ENCODE peak calls at places on chromosomes 11 and 22, in nine cellular contexts. One of them, this sample, is unnamed.

GRCh38 chr11:6320411-6321207 is at the start of gene CAVIN3:
- DNase-seq in lower leg skin: peak; percentile 86
- DNase-seq in HFFc6: peak; percentile 86
- DNase-seq in neural progenitor cell: peak; percentile 73
- DNase-seq in neural crest cell: peak; percentile 64
- DNase-seq in GM20000: peak; percentile 68
- DNase-seq in left ventricle myocardium inferior: peak; percentile 90
- DNase-seq in A549: peak; percentile 51
- DNase-seq in Caco-2: peak; percentile 50
- DNase-seq in this sample: peak; percentile 75

GRCh38 chr22:28855355-28856094 is 27.8 kb upstream of the ZNRF3 start:
- DNase-seq in GM20000: peak; percentile 70
- DNase-seq in lower leg skin: peak; percentile 47
- DNase-seq in A549: peak; percentile 71
- DNase-seq in left ventricle myocardium inferior: no peak
- DNase-seq in neural crest cell: peak; percentile 63
- DNase-seq in Caco-2: peak; percentile 52
- DNase-seq in HFFc6: peak; percentile 46
- DNase-seq in neural progenitor cell: peak; percentile 74
- DNase-seq in this sample: no peak

GRCh38 chr11:65036931-65037330 is 4.1 kb upstream of the SAC3D1 start:
- DNase-seq in Caco-2: no peak
- DNase-seq in GM20000: no peak
- DNase-seq in neural progenitor cell: no peak
- DNase-seq in neural crest cell: no peak
- DNase-seq in left ventricle myocardium inferior: peak; percentile 70
- DNase-seq in A549: no peak
- DNase-seq in lower leg skin: no peak
- DNase-seq in HFFc6: no peak
- DNase-seq in this sample: peak; percentile 54

GRCh38 chr22:37823134-37823985 is at the start of gene GALR3:
- DNase-seq in HFFc6: no peak
- DNase-seq in GM20000: no peak
- DNase-seq in left ventricle myocardium inferior: no peak
- DNase-seq in neural crest cell: no peak
- DNase-seq in A549: no peak
- DNase-seq in Caco-2: no peak
- DNase-seq in lower leg skin: no peak
- DNase-seq in neural progenitor cell: no peak
- DNase-seq in this sample: no peak

GRCh38 chr11:109424893-109425292 is 2.9 kb downstream of the C11orf87 start:
- DNase-seq in left ventricle myocardium inferior: no peak
- DNase-seq in Caco-2: peak; percentile 75
- DNase-seq in A549: no peak
- DNase-seq in neural crest cell: peak; percentile 5
- DNase-seq in HFFc6: no peak
- DNase-seq in neural progenitor cell: peak; percentile 83
- DNase-seq in lower leg skin: no peak
- DNase-seq in GM20000: peak; percentile 19
- DNase-seq in this sample: peak; percentile 29

GRCh38 chr11:126334665-126335462 is 20.6 kb upstream of the ST3GAL4 start:
- DNase-seq in lower leg skin: no peak
- DNase-seq in HFFc6: peak; percentile 57
- DNase-seq in A549: no peak
- DNase-seq in GM20000: no peak
- DNase-seq in left ventricle myocardium inferior: no peak
- DNase-seq in neural progenitor cell: no peak
- DNase-seq in Caco-2: no peak
- DNase-seq in neural crest cell: no peak
- DNase-seq in this sample: no peak

GRCh38 chr11:31995031-31995430 is 95.8 kb upstream of the RCN1 start:
- DNase-seq in HFFc6: no peak
- DNase-seq in neural crest cell: no peak
- DNase-seq in Caco-2: no peak
- DNase-seq in lower leg skin: no peak
- DNase-seq in left ventricle myocardium inferior: no peak
- DNase-seq in GM20000: no peak
- DNase-seq in A549: no peak
- DNase-seq in neural progenitor cell: no peak
- DNase-seq in this sample: no peak

GRCh38 chr22:28976588-28976987 is 85.0 kb downstream of the C22orf31 start:
- DNase-seq in HFFc6: peak; percentile 63
- DNase-seq in lower leg skin: no peak
- DNase-seq in GM20000: no peak
- DNase-seq in neural crest cell: no peak
- DNase-seq in neural progenitor cell: no peak
- DNase-seq in Caco-2: no peak
- DNase-seq in left ventricle myocardium inferior: no peak
- DNase-seq in A549: no peak
- DNase-seq in this sample: no peak

GRCh38 chr11:120611576-120611975 is 100.0 kb downstream of the GRIK4 start:
- DNase-seq in lower leg skin: no peak
- DNase-seq in left ventricle myocardium inferior: no peak
- DNase-seq in HFFc6: no peak
- DNase-seq in GM20000: no peak
- DNase-seq in neural crest cell: no peak
- DNase-seq in neural progenitor cell: no peak
- DNase-seq in Caco-2: no peak
- DNase-seq in A549: no peak
- DNase-seq in this sample: no peak

GRCh38 chr11:34145847-34146381 is 40.5 kb downstream of the NAT10 start:
- DNase-seq in HFFc6: no peak
- DNase-seq in neural crest cell: no peak
- DNase-seq in lower leg skin: no peak
- DNase-seq in neural progenitor cell: no peak
- DNase-seq in GM20000: peak; percentile 63
- DNase-seq in A549: no peak
- DNase-seq in left ventricle myocardium inferior: no peak
- DNase-seq in Caco-2: no peak
- DNase-seq in this sample: no peak

GRCh38 chr11:128467610-128468041 is 119.7 kb downstream of the ETS1 start:
- DNase-seq in Caco-2: peak; percentile 65
- DNase-seq in lower leg skin: peak; percentile 76
- DNase-seq in left ventricle myocardium inferior: no peak
- DNase-seq in neural crest cell: peak; percentile 21
- DNase-seq in HFFc6: peak; percentile 99
- DNase-seq in neural progenitor cell: no peak
- DNase-seq in A549: peak; percentile 75
- DNase-seq in GM20000: no peak
- DNase-seq in this sample: no peak

GRCh38 chr11:110897035-110897434 is 184.8 kb upstream of the ARHGAP20 start:
- DNase-seq in neural crest cell: no peak
- DNase-seq in A549: no peak
- DNase-seq in Caco-2: no peak
- DNase-seq in left ventricle myocardium inferior: no peak
- DNase-seq in lower leg skin: no peak
- DNase-seq in GM20000: no peak
- DNase-seq in neural progenitor cell: no peak
- DNase-seq in HFFc6: peak; percentile 73
- DNase-seq in this sample: no peak

GRCh38 chr11:124799384-124800225 is 601 bp downstream of the MSANTD2 start:
- DNase-seq in GM20000: peak; percentile 72
- DNase-seq in lower leg skin: peak; percentile 17
- DNase-seq in Caco-2: peak; percentile 51
- DNase-seq in neural progenitor cell: peak; percentile 87
- DNase-seq in HFFc6: no peak
- DNase-seq in left ventricle myocardium inferior: peak; percentile 22
- DNase-seq in A549: peak; percentile 13
- DNase-seq in neural crest cell: peak; percentile 34
- DNase-seq in this sample: peak; percentile 67

GRCh38 chr11:34256591-34256990 is 101.2 kb downstream of the ABTB2 start:
- DNase-seq in left ventricle myocardium inferior: no peak
- DNase-seq in A549: no peak
- DNase-seq in HFFc6: no peak
- DNase-seq in neural crest cell: no peak
- DNase-seq in lower leg skin: no peak
- DNase-seq in neural progenitor cell: no peak
- DNase-seq in Caco-2: no peak
- DNase-seq in GM20000: no peak
- DNase-seq in this sample: no peak

GRCh38 chr11:64677441-64678023 is 45.5 kb downstream of the NRXN2 start:
- DNase-seq in HFFc6: no peak
- DNase-seq in GM20000: no peak
- DNase-seq in neural crest cell: no peak
- DNase-seq in Caco-2: no peak
- DNase-seq in lower leg skin: no peak
- DNase-seq in neural progenitor cell: no peak
- DNase-seq in A549: no peak
- DNase-seq in left ventricle myocardium inferior: no peak
- DNase-seq in this sample: no peak

GRCh38 chr22:20062766-20063083 is 17.3 kb upstream of the DGCR8 start:
- DNase-seq in neural crest cell: no peak
- DNase-seq in A549: no peak
- DNase-seq in left ventricle myocardium inferior: no peak
- DNase-seq in neural progenitor cell: no peak
- DNase-seq in HFFc6: peak; percentile 80
- DNase-seq in Caco-2: no peak
- DNase-seq in GM20000: no peak
- DNase-seq in lower leg skin: no peak
- DNase-seq in this sample: no peak

GRCh38 chr11:2249191-2249916 is 21.0 kb downstream of the ASCL2 start:
- DNase-seq in HFFc6: no peak
- DNase-seq in left ventricle myocardium inferior: no peak
- DNase-seq in neural progenitor cell: no peak
- DNase-seq in lower leg skin: no peak
- DNase-seq in A549: no peak
- DNase-seq in GM20000: no peak
- DNase-seq in neural crest cell: no peak
- DNase-seq in Caco-2: no peak
- DNase-seq in this sample: no peak
- TF ChIP-seq CTCF in HFFc6: no peak
- TF ChIP-seq CTCF in left ventricle myocardium inferior: no peak
- TF ChIP-seq CTCF in neural progenitor cell: no peak
- TF ChIP-seq CTCF in lower leg skin: no peak
- TF ChIP-seq CTCF in A549: no peak
- TF ChIP-seq CTCF in GM20000: no peak
- TF ChIP-seq CTCF in neural crest cell: no peak
- TF ChIP-seq CTCF in Caco-2: no peak
- TF ChIP-seq CTCF in this sample: no peak

GRCh38 chr11:117145393-117145761 is 1.3 kb downstream of the PAFAH1B2 start:
- DNase-seq in left ventricle myocardium inferior: no peak
- DNase-seq in GM20000: peak; percentile 33
- DNase-seq in HFFc6: peak; percentile 48
- DNase-seq in Caco-2: no peak
- DNase-seq in neural crest cell: no peak
- DNase-seq in A549: peak; percentile 38
- DNase-seq in lower leg skin: no peak
- DNase-seq in neural progenitor cell: peak; percentile 47
- DNase-seq in this sample: no peak
- TF ChIP-seq CTCF in left ventricle myocardium inferior: peak; percentile 15
- TF ChIP-seq CTCF in GM20000: no peak
- TF ChIP-seq CTCF in HFFc6: peak; percentile 61
- TF ChIP-seq CTCF in Caco-2: no peak
- TF ChIP-seq CTCF in neural crest cell: peak; percentile 50
- TF ChIP-seq CTCF in A549: no peak
- TF ChIP-seq CTCF in lower leg skin: no peak
- TF ChIP-seq CTCF in neural progenitor cell: peak; percentile 27
- TF ChIP-seq CTCF in this sample: no peak

DNA sequence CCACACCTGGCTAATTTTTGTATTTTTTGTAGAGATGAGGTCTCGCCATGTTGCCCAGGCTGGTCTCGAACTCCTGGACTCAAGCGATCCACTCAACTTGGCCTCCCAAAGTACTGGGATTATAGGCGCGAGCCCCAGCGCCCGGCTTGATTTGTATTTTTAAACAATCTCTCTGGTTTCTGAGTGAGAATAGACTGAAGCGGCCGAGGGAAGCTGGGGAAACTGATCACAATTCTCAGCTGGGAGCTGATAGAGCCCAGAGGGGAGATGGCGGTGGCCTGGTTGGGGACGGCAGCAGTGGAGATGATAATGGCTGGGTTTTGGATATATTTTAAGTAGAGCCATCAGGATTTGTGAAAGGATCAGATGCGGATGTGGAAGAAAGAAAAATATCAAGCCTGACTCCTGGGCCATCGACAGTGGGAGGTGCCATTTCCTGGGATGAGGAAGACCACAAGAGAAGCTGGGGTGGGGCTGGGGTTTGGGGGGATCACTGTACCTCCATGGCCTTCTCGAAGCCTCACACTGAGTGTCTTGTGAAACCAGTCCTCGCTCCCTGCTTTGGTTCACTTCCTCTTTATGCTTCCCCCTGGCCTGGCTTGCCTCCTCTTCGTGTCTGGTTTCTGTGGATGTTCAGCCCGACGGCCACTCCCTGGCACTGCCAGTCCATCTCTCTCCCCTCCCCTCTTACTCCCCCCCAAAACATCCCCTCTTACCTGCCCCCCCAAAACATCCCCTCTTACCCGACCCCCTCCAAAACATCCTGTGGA is 51.9 kb downstream of the IGLL1 start:
- DNase-seq in left ventricle myocardium inferior: no peak
- DNase-seq in Caco-2: no peak
- DNase-seq in neural crest cell: no peak
- DNase-seq in lower leg skin: no peak
- DNase-seq in neural progenitor cell: no peak
- DNase-seq in GM20000: no peak
- DNase-seq in A549: no peak
- DNase-seq in HFFc6: no peak
- DNase-seq in this sample: no peak
- TF ChIP-seq CTCF in left ventricle myocardium inferior: no peak
- TF ChIP-seq CTCF in Caco-2: no peak
- TF ChIP-seq CTCF in neural crest cell: no peak
- TF ChIP-seq CTCF in lower leg skin: no peak
- TF ChIP-seq CTCF in neural progenitor cell: no peak
- TF ChIP-seq CTCF in GM20000: no peak
- TF ChIP-seq CTCF in A549: no peak
- TF ChIP-seq CTCF in HFFc6: no peak
- TF ChIP-seq CTCF in this sample: no peak

GRCh38 chr11:118259138-118259537 is 5.0 kb downstream of the MPZL2 start:
- DNase-seq in lower leg skin: no peak
- DNase-seq in neural progenitor cell: no peak
- DNase-seq in HFFc6: no peak
- DNase-seq in Caco-2: no peak
- DNase-seq in A549: no peak
- DNase-seq in GM20000: no peak
- DNase-seq in left ventricle myocardium inferior: no peak
- DNase-seq in neural crest cell: no peak
- DNase-seq in this sample: no peak

GRCh38 chr11:118263694-118264567 is at the start of gene MPZL2:
- DNase-seq in HFFc6: no peak
- DNase-seq in GM20000: no peak
- DNase-seq in neural crest cell: no peak
- DNase-seq in A549: no peak
- DNase-seq in neural progenitor cell: peak; percentile 63
- DNase-seq in Caco-2: peak; percentile 93
- DNase-seq in lower leg skin: peak; percentile 59
- DNase-seq in left ventricle myocardium inferior: peak; percentile 20
- DNase-seq in this sample: peak; percentile 83

GRCh38 chr11:118260353-118260752 is 3.7 kb downstream of the MPZL2 start:
- DNase-seq in Caco-2: no peak
- DNase-seq in neural progenitor cell: no peak
- DNase-seq in HFFc6: no peak
- DNase-seq in neural crest cell: no peak
- DNase-seq in left ventricle myocardium inferior: no peak
- DNase-seq in A549: no peak
- DNase-seq in lower leg skin: no peak
- DNase-seq in GM20000: no peak
- DNase-seq in this sample: no peak

GRCh38 chr11:118263109-118263508 is 988 bp downstream of the MPZL2 start:
- DNase-seq in neural crest cell: no peak
- DNase-seq in Caco-2: no peak
- DNase-seq in left ventricle myocardium inferior: no peak
- DNase-seq in A549: no peak
- DNase-seq in GM20000: no peak
- DNase-seq in lower leg skin: no peak
- DNase-seq in neural progenitor cell: no peak
- DNase-seq in HFFc6: no peak
- DNase-seq in this sample: no peak

GRCh38 chr11:118258410-118258809 is 5.7 kb downstream of the MPZL2 start:
- DNase-seq in GM20000: no peak
- DNase-seq in neural progenitor cell: no peak
- DNase-seq in Caco-2: no peak
- DNase-seq in A549: no peak
- DNase-seq in lower leg skin: no peak
- DNase-seq in left ventricle myocardium inferior: no peak
- DNase-seq in HFFc6: no peak
- DNase-seq in neural crest cell: no peak
- DNase-seq in this sample: no peak
- TF ChIP-seq CTCF in GM20000: no peak
- TF ChIP-seq CTCF in neural progenitor cell: peak; percentile 22
- TF ChIP-seq CTCF in Caco-2: peak; percentile 54
- TF ChIP-seq CTCF in A549: no peak
- TF ChIP-seq CTCF in lower leg skin: no peak
- TF ChIP-seq CTCF in left ventricle myocardium inferior: no peak
- TF ChIP-seq CTCF in HFFc6: peak; percentile 65
- TF ChIP-seq CTCF in neural crest cell: peak; percentile 45
- TF ChIP-seq CTCF in this sample: no peak